ENCODE peak calls at places on chromosomes 2 and 18, in five cellular contexts. G, C, I, H and F are unnamed samples.
A peak's percentile ranks its signal among the peaks of the same experiment; 100 is the strongest.

GRCh38 chr18:61502472-61502871 is 169.2 kb downstream of the CDH20 start:
- DNase-seq in G (peak; percentile 5), H (peak; percentile 32), C (peak; percentile 35), I (peak; percentile 69), F (peak; percentile 28)

GRCh38 chr18:75828379-75828778 is 400.9 kb upstream of the SMIM21 start:
- DNase-seq in I (peak; percentile 32), C (no peak), G (no peak), H (no peak), F (no peak)

GRCh38 chr2:237574894-237575868 is 8.8 kb downstream of the PRLH start:
- DNase-seq in G (no peak), C (peak; percentile 54), I (no peak), H (no peak), F (no peak)

GRCh38 chr2:25373269-25373981 is 31.7 kb upstream of the DNMT3A start:
- DNase-seq in G (no peak), C (no peak), I (no peak), H (no peak), F (no peak)

GRCh38 chr2:226325541-226325940 is 474.1 kb downstream of the IRS1 start:
- DNase-seq in G (no peak), I (no peak), C (no peak), H (no peak), F (no peak)

GRCh38 chr18:55064073-55064472 is 104.8 kb upstream of the CCDC68 start:
- DNase-seq in I (no peak), G (no peak), C (no peak), H (no peak), F (no peak)

GRCh38 chr2:8472545-8473361 is 209.1 kb upstream of the ID2 start:
- DNase-seq in G (no peak), I (no peak), C (no peak), H (no peak), F (no peak)

GRCh38 chr18:46718501-46719341 is 38.1 kb downstream of the ST8SIA5 start:
- DNase-seq in I (no peak), H (no peak), G (no peak), C (no peak), F (peak; percentile 58)

GRCh38 chr2:53442783-53443182 is 324.8 kb upstream of the CHAC2 start:
- DNase-seq in G (no peak), I (no peak), H (no peak), C (no peak), F (no peak)

GRCh38 chr18:69957071-69957620 is 9.5 kb upstream of the CD226 start:
- DNase-seq in G (no peak), C (no peak), H (no peak), I (no peak), F (no peak)

GRCh38 chr18:69958422-69958821 is 10.7 kb upstream of the CD226 start:
- DNase-seq in C (no peak), I (no peak), H (no peak), G (no peak), F (no peak)

GRCh38 chr18:69956037-69956436 is 8.4 kb upstream of the CD226 start:
- DNase-seq in I (no peak), C (no peak), H (no peak), G (no peak), F (no peak)

GRCh38 chr18:69954719-69955118 is 7.0 kb upstream of the CD226 start:
- DNase-seq in C (no peak), H (no peak), G (no peak), I (no peak), F (no peak)

GRCh38 chr18:69956655-69957054 is 9.0 kb upstream of the CD226 start:
- DNase-seq in C (no peak), G (no peak), H (no peak), I (no peak), F (no peak)
- TF ChIP-seq CTCF in C (no peak), G (no peak), H (no peak), I (no peak), F (no peak)

GRCh38 chr2:153479527-153479926 is 965 bp upstream of the RPRM start:
- DNase-seq in H (no peak), G (no peak), I (no peak), C (no peak), F (no peak)
- TF ChIP-seq SIN3A in H (no peak), G (no peak), I (no peak), C (no peak), F (no peak)

GRCh38 chr2:216339456-216340279 is 32.6 kb downstream of the MARCHF4 start:
- DNase-seq in H (no peak), C (no peak), G (no peak), I (peak; percentile 59), F (no peak)
- TF ChIP-seq CTCF in H (no peak), C (no peak), G (no peak), I (peak; percentile 32), F (no peak)

DNA sequence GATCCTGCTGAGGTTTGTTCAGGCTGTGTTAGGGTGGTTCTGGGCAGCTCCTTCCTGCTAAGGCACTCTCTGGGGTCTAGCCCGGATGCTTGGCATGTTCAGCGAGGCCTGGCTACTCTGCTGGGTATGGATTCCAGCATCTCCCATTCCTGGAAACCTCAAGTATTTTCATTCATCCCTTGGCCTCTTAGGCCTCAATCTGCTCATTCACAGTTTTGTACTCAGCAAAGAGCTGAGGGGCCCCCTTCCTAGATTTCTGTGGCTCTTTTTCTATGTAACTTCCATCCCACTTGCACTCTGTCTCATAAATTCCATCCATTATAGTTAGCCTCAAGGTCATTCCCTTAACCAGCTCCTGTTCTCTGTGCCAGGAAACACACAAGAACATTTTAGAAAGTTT is 798.8 kb upstream of the HS6ST1 start:
- DNase-seq in I (no peak), G (no peak), H (no peak), C (no peak), F (no peak)
- TF ChIP-seq SIN3A in I (no peak), G (no peak), H (no peak), C (no peak), F (no peak)

GRCh38 chr2:52264488-52264887 is 1232.6 kb upstream of the NRXN1 start:
- DNase-seq in I (no peak), H (no peak), G (no peak), C (no peak), F (no peak)
- TF ChIP-seq CTCF in I (no peak), H (no peak), G (no peak), C (no peak), F (no peak)

DNA sequence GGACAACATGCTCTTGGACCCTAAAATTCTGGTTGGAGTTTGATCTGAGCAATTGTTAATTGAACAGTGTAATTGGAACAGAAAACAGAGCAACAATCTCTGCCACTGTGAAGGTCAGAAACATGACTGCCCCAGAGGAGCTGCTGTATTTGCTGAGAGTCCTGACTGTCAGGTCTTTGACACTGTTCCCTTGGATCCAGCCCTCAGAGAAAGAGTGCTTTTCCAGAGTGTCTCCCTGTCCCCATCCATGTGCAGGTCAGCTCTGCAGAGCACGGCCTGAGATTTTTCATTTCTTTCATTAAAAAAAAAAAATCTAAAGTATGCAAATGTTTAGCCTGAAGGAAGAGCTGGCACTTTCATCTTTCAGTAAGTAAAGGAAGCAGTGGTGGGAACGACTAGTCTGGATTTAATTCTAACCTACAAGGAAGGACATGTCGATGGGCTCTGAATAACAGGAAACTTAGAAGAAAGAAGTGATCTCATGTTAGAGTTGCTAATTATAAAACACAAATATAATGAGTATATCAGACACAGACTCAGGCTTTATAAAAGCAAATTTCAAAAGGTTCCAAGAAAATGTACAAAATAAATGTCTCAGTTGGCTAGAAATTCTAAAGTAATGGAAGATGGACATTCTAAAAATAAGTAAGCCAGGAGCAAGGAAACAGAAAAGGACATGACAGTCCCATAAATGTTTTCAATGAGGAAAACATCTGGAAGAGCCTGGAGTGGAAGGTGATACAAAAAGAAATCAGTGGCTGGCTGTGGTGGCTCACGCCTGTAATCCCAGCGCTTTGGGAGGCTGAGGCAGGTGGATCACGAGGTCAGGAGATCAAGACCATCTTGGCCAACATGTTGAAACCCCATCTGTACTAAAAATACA is 876.5 kb downstream of the EPHA4 start:
- DNase-seq in H (no peak), I (no peak), G (no peak), C (no peak), F (no peak)
- TF ChIP-seq SIN3A in H (no peak), I (no peak), G (no peak), C (no peak), F (no peak)

GRCh38 chr2:138486347-138487198 is 15.0 kb upstream of the SPOPL start:
- DNase-seq in G (no peak), I (no peak), C (no peak), H (no peak), F (no peak)
- TF ChIP-seq CTCF in G (peak; percentile 19), I (no peak), C (peak; percentile 11), H (peak; percentile 15), F (no peak)

GRCh38 chr18:14940738-14941137 is 192.8 kb downstream of the ANKRD30B start:
- DNase-seq in I (no peak), H (no peak), G (no peak), C (no peak), F (no peak)

GRCh38 chr18:14941792-14942191 is 193.8 kb downstream of the ANKRD30B start:
- DNase-seq in G (no peak), I (no peak), H (no peak), C (no peak), F (no peak)

GRCh38 chr18:14941256-14941655 is 193.3 kb downstream of the ANKRD30B start:
- DNase-seq in I (no peak), H (no peak), G (no peak), C (no peak), F (no peak)

GRCh38 chr18:14937271-14937670 is 189.3 kb downstream of the ANKRD30B start:
- DNase-seq in G (no peak), H (no peak), C (no peak), I (no peak), F (no peak)

DNA sequence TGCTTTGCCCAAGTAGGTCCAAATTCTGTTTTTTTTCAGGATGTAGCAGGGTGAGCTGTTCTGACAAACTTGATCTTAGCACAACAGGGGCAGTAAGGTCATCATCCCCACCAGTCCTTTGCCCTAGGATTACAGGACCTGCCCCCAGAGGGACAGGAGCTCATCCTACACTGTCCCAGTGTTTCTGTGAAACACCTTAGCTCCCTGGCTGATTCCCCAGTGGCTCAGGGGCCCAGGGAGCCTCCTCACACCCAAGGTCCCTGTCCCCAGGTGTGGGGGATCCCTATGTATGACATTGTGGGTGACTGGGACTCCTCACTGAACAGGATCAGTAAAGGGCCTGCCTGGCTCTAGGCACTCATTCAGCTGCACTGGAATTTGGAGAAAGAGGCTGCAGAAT is 191.2 kb downstream of the ANKRD30B start:
- DNase-seq in C (no peak), G (no peak), H (no peak), I (no peak), F (no peak)
- TF ChIP-seq SIN3A in C (no peak), G (no peak), H (no peak), I (no peak), F (no peak)

DNA sequence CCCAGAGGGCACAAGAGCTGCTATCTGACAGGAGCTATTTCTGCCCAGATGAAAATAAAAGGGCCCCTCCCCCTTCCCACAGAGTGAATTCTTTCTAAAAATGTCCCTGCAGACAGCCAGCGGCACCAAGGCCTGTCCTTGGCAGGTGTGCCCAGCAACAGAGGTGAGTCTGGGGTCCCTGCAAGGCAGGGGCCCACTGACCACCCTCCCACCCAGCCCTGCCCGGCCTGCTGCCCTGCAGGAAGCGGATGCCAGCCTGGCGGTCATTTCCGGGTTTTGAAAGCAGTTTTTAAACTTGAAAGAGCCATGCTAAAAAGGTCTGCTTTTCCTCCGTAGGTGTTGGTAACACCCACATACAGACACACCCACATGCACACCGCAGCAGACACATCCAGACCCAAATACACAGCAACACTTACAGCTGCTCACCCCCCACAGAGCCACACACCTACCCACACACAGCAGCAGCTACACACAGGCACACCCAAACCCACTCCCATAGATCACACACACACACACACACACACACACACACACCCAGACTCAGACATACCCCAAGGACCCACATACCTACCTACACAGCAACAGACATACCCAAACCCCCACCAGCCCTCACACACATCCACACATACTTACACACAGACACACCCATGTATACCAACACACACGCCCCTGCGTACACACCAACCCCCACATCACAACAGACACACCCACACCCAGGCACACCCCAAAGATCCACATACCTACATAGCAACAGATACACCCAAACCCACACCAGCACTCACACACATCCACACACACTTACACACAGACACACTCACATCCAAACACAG is 7.6 kb downstream of the ZFP36L2 start:
- DNase-seq in G (no peak), I (no peak), H (peak; percentile 58), C (no peak), F (no peak)
- TF ChIP-seq CTCF in G (no peak), I (no peak), H (no peak), C (no peak), F (no peak)